ENCODE peak calls at places on chromosomes 12 and 14, in four cellular contexts. T, H, D and U are unnamed samples.

GRCh38 chr12:50059440-50060119 is 2.2 kb downstream of the ASIC1 start:
- DNase-seq in T (peak; percentile 98), H (no peak), D (no peak), U (no peak)

GRCh38 chr12:57893460-57894353 is 47.2 kb upstream of the CTDSP2 start:
- DNase-seq in T (peak; percentile 28), H (peak; percentile 98), D (peak; percentile 80), U (no peak)

GRCh38 chr14:34168656-34169055 is 217.8 kb upstream of the EGLN3 start:
- DNase-seq in T (no peak), H (no peak), D (no peak), U (no peak)

GRCh38 chr12:89950421-89950820 is 241.8 kb upstream of the ATP2B1 start:
- DNase-seq in T (no peak), H (no peak), D (no peak), U (no peak)

GRCh38 chr14:64198486-64198885 is 95.7 kb downstream of the ESR2 start:
- DNase-seq in T (no peak), H (no peak), D (no peak), U (no peak)

GRCh38 chr14:49508124-49508523 is 78.1 kb downstream of the RPS29 start:
- DNase-seq in T (no peak), H (no peak), D (no peak), U (no peak)

GRCh38 chr12:92467886-92468285 is 234.9 kb upstream of the PLEKHG7 start:
- DNase-seq in T (peak; percentile 34), H (no peak), D (no peak), U (no peak)

GRCh38 chr14:65230287-65230728 is 128.0 kb upstream of the MAX start:
- DNase-seq in T (no peak), H (no peak), D (peak; percentile 40), U (no peak)

GRCh38 chr14:71607056-71607455 is 325.2 kb upstream of the RGS6 start:
- DNase-seq in T (no peak), H (no peak), D (no peak), U (no peak)

GRCh38 chr12:24360057-24360456 is 410.6 kb upstream of the SOX5 start:
- DNase-seq in T (no peak), H (no peak), D (no peak), U (no peak)

GRCh38 chr12:10409387-10409786 is at the start of gene KLRC4:
- DNase-seq in T (peak; percentile 77), H (no peak), D (no peak), U (no peak)

GRCh38 chr14:59919582-59920377 is at the start of gene LRRC9:
- DNase-seq in T (peak; percentile 17), H (no peak), D (peak; percentile 35), U (peak; percentile 9)

GRCh38 chr12:105892362-105892910 is 246.3 kb downstream of the NUAK1 start:
- DNase-seq in T (no peak), H (no peak), D (no peak), U (no peak)

GRCh38 chr14:90552465-90553297 is 155.9 kb downstream of the CALM1 start:
- DNase-seq in T (no peak), H (no peak), D (no peak), U (no peak)

GRCh38 chr12:124321556-124322270 is 26.8 kb downstream of the RFLNA start:
- DNase-seq in T (no peak), H (no peak), D (no peak), U (no peak)

GRCh38 chr14:74882103-74882920 is 596 bp downstream of the DLST start:
- DNase-seq in T (peak; percentile 72), H (peak; percentile 33), D (peak; percentile 17), U (peak; percentile 46)
- TF ChIP-seq POLR2A in T (no peak), H (no peak), D (no peak), U (no peak)

GRCh38 chr14:67241416-67242362 is at the start of gene PALS1:
- DNase-seq in T (no peak), H (no peak), D (no peak), U (peak; percentile 34)
- TF ChIP-seq POLR2A in T (no peak), H (peak; percentile 34), D (peak; percentile 32), U (no peak)

GRCh38 chr14:102592969-102593840 is 756 bp downstream of the RCOR1 start:
- DNase-seq in T (peak; percentile 58), H (peak; percentile 55), D (peak; percentile 22), U (no peak)
- TF ChIP-seq POLR2A in T (no peak), H (no peak), D (no peak), U (no peak)

GRCh38 chr12:31210104-31210503 is 115.8 kb downstream of the SINHCAF start:
- DNase-seq in T (no peak), H (no peak), D (no peak), U (no peak)

GRCh38 chr12:31204995-31205582 is 120.9 kb downstream of the SINHCAF start:
- DNase-seq in T (no peak), H (no peak), D (no peak), U (no peak)

GRCh38 chr12:31203261-31203660 is 122.7 kb downstream of the SINHCAF start:
- DNase-seq in T (no peak), H (no peak), D (no peak), U (no peak)

GRCh38 chr12:31207799-31208465 is 118.0 kb downstream of the SINHCAF start:
- DNase-seq in T (no peak), H (no peak), D (no peak), U (no peak)

DNA sequence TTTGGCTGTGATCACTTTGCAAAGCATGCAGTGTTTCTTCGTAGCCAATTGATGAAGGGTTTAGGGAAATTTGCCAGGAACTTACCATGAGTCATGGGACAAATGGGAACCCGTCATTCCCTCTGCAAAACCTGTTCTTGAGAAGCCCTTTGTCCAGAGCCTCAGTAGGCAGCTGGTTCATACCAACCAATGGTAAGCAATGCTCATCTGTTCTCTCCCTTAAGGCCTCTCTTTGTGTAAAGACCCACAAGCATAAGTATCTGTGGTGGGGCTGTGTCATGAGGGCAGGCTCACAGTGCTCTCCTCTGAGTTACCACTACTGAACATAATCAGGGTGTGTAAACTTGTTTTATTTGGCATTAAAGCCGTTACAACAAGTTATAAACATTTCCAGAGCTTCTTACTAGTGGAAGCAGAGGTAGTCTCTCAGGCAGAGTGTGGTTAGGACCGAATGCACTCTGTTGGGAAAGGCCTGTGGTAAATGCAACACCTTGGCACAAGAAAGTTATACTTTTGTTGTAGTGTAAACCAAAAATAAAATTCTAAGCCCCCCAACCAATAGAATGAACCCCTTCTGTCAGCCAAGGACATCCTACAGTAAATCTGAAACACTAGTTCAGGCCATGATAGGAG is 119.8 kb downstream of the SINHCAF start:
- DNase-seq in T (no peak), H (no peak), D (no peak), U (no peak)
- TF ChIP-seq POLR2A in T (no peak), H (no peak), D (no peak), U (no peak)

GRCh38 chr14:20551606-20552005 is 9.2 kb downstream of the RNASE9 start:
- DNase-seq in T (no peak), H (no peak), D (no peak), U (no peak)

GRCh38 chr14:20546877-20547276 is 14.0 kb downstream of the RNASE9 start:
- DNase-seq in T (no peak), H (no peak), D (no peak), U (no peak)

GRCh38 chr14:20553024-20553423 is 7.8 kb downstream of the RNASE9 start:
- DNase-seq in T (no peak), H (no peak), D (no peak), U (no peak)

DNA sequence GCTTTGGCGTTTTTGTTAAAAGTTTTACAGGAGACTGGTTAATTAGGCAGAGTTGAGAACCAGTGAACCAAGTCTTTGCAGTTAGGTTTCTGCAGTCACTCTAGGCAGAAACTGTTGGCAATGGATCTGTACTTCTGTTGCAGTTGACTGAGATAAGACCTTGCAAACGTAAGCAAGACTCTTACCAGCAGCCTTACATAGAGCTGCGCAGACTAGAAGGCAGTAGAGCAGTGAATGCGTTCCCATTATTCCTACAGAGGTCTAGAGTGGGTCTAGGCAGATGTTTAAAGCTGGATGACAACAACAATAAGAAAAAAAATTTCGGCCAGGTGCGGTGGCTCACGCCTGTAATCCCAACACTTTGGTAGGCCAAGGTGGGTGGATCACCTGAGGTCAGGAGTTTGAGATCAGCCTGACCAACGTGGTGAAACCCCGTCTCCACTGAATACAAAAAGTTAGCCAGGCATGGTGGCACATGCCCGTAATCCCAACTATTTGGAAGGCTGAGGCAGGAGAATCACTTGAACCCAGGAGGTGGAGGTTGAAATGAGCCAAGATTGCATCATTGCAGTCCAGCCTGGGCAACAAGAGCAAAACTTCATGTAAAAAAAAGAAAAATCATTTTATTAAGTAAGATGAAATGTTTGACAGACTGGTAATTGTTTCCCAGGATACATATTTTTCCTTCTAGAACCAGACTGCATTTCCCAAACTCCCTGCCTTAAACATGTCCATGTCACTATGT is 12.3 kb downstream of the RNASE9 start:
- DNase-seq in T (no peak), H (no peak), D (no peak), U (no peak)
- TF ChIP-seq POLR2A in T (no peak), H (no peak), D (no peak), U (no peak)

DNA sequence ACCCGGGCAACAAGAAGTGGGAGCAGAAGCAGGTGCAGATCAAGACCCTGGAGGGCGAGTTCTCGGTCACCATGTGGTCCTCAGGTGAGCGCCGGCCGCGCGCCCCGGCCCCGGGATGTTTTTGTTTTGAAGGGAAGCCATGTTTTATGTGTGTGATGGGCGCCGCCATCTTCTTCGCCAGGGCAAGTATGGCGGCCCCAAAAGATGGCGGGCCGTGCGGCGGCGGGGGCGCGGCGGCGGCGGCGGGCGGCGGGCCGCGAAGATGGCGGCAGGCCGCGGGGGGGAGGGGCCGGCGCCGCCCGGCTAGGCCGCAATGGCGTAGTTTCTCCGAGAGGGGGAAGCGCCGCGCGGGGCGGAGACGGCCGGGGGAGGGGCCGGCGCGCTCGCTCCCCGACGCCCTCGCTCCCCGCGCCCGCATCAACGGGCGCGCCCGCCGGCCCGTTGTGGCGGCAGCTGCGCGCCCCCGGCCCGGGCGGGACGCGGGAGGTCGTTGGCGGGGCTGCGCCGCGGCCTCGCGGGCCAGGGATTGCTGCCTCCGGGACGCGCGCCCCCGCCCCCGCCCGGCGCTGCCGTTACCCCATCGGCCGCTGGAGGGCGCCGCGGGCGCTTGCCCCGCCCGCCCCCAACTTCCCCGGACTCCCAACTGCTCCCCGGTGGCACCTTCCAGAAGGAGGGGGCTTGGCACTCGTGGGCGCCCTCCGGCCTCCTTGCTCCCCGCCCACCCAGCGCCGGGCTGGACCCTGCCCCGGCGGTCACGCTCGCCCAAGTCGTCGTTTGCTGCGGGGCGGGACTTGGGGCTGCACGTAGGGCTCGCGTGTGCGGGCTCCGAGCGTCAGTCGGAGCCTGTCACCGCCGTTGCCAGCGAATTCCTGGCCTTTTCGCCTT is 1.1 kb downstream of the YY1 start:
- DNase-seq in T (peak; percentile 86), H (peak; percentile 85), D (peak; percentile 75), U (peak; percentile 72)
- TF ChIP-seq POLR2A in T (peak; percentile 25), H (peak; percentile 55), D (peak; percentile 56), U (peak; percentile 37)

GRCh38 chr14:104686624-104687517 is 2.5 kb upstream of the INF2 start:
- DNase-seq in T (no peak), H (peak; percentile 14), D (no peak), U (no peak)

GRCh38 chr14:104687601-104688504 is 1.6 kb upstream of the INF2 start:
- DNase-seq in T (peak; percentile 46), H (peak; percentile 63), D (peak; percentile 85), U (no peak)

GRCh38 chr14:104689620-104690265 is 325 bp downstream of the INF2 start:
- DNase-seq in T (peak; percentile 38), H (no peak), D (no peak), U (no peak)

GRCh38 chr14:104688755-104689619 is at the start of gene INF2:
- DNase-seq in T (peak; percentile 70), H (peak; percentile 66), D (peak; percentile 50), U (peak; percentile 95)

GRCh38 chr14:104688505-104688754 is 988 bp upstream of the INF2 start:
- DNase-seq in T (no peak), H (no peak), D (no peak), U (no peak)
- TF ChIP-seq POLR2A in T (no peak), H (no peak), D (no peak), U (no peak)

GRCh38 chr12:133080051-133080618 is 588 bp upstream of the ZNF140 start:
- DNase-seq in T (peak; percentile 100), H (peak; percentile 98), D (peak; percentile 98), U (peak; percentile 47)
- TF ChIP-seq POLR2A in T (peak; percentile 34), H (no peak), D (peak; percentile 43), U (no peak)